ENCODE peak calls at places on chromosome 3, in nine cellular contexts. B is fibroblast of mammary gland, K is fibroblast of lung, F is NCI-H510A, Q is HuH-7.5, Y is activated T-cell treated with anti-CD3 and anti-CD28 coated beads for 1 hour, S is T-helper 9 cell, D is T-cell, V is GM04503. N is an unnamed sample.

GRCh38 chr3:189978753-189979152 is 141.9 kb downstream of the P3H2 start:
- DNase-seq in B (no peak), K (peak), F (no peak), Q (no peak), Y (no peak), S (no peak), D (no peak), V (peak), N (no peak)

GRCh38 chr3:128296469-128297251 is 143.4 kb downstream of the EEFSEC start:
- DNase-seq in B (no peak), K (no peak), F (no peak), Q (no peak), Y (no peak), S (no peak), D (no peak), V (no peak), N (no peak)

GRCh38 chr3:194995334-194995733 is 275.6 kb downstream of the XXYLT1 start:
- DNase-seq in B (no peak), K (no peak), F (no peak), Q (no peak), Y (no peak), S (no peak), D (no peak), V (no peak), N (no peak)

GRCh38 chr3:97871788-97872187 is 50.0 kb downstream of the CRYBG3 start:
- DNase-seq in B (peak), K (no peak), F (no peak), Q (no peak), Y (no peak), S (no peak), D (no peak), V (no peak), N (peak)

GRCh38 chr3:25176999-25177398 is 251.1 kb upstream of the RARB start:
- DNase-seq in B (no peak), K (peak), F (no peak), Q (no peak), Y (no peak), S (no peak), D (no peak), V (no peak), N (no peak)

GRCh38 chr3:171566803-171567422 is 106.7 kb upstream of the TNIK start:
- DNase-seq in B (peak), K (peak), F (no peak), Q (peak), Y (no peak), S (no peak), D (no peak), V (no peak), N (peak)

GRCh38 chr3:48157950-48158376 is 30.3 kb downstream of the CDC25A start:
- DNase-seq in B (peak), K (peak), F (no peak), Q (peak), Y (peak), S (peak), D (peak), V (peak), N (peak)

GRCh38 chr3:149670742-149671492 is 13.1 kb upstream of the WWTR1 start:
- DNase-seq in B (no peak), K (peak), F (no peak), Q (no peak), Y (no peak), S (no peak), D (no peak), V (no peak), N (no peak)

GRCh38 chr3:150020527-150020926 is 49.8 kb upstream of the PFN2 start:
- DNase-seq in B (peak), K (peak), F (no peak), Q (no peak), Y (no peak), S (no peak), D (no peak), V (no peak), N (peak)

GRCh38 chr3:111717601-111718000 is 122.5 kb upstream of the ZBED2 start:
- DNase-seq in B (peak), K (peak), F (peak), Q (peak), Y (peak), S (peak), D (peak), V (peak), N (peak)